ENCODE peak calls at places on chromosomes 2 and 18, in eight cellular contexts. V is colonic mucosa, T is IMR-90, D is Karpas-422, Q is astrocyte, E is upper lobe of right lung, S is mesenchymal stem cell, C is HCT116. M is an unnamed sample.

GRCh38 chr2:168640039-168640438 is 162.4 kb upstream of the NOSTRIN start:
- DNase-seq in V (no peak), T (no peak), D (no peak), Q (no peak), E (no peak), S (no peak), C (no peak), M (no peak)

GRCh38 chr2:151762694-151763093 is 28.4 kb upstream of the NEB start:
- DNase-seq in V (no peak), T (no peak), D (no peak), Q (no peak), E (no peak), S (no peak), C (no peak), M (no peak)

GRCh38 chr18:33854827-33855139 is 276.8 kb downstream of the ASXL3 start:
- DNase-seq in V (no peak), T (no peak), D (peak), Q (no peak), E (no peak), S (no peak), C (no peak), M (no peak)

GRCh38 chr2:241814571-241815476 is 5.8 kb downstream of the NEU4 start:
- DNase-seq in V (no peak), T (no peak), D (no peak), Q (no peak), E (peak), S (no peak), C (no peak), M (no peak)

GRCh38 chr2:72204156-72204781 is 56.6 kb upstream of the CYP26B1 start:
- DNase-seq in V (no peak), T (peak), D (no peak), Q (peak), E (no peak), S (peak), C (no peak), M (peak)

GRCh38 chr2:226934546-226935243 is 98.8 kb downstream of the RHBDD1 start:
- DNase-seq in V (no peak), T (no peak), D (no peak), Q (peak), E (no peak), S (no peak), C (no peak), M (no peak)

GRCh38 chr2:18117592-18117991 is 239.1 kb downstream of the KCNS3 start:
- DNase-seq in V (peak), T (peak), D (peak), Q (no peak), E (no peak), S (no peak), C (peak), M (peak)

GRCh38 chr2:20196053-20196880 is 28.7 kb downstream of the SDC1 start:
- DNase-seq in V (peak), T (no peak), D (no peak), Q (no peak), E (peak), S (no peak), C (no peak), M (no peak)

GRCh38 chr2:64338910-64339500 is 115.0 kb upstream of the LGALSL start:
- DNase-seq in V (no peak), T (no peak), D (no peak), Q (peak), E (no peak), S (peak), C (no peak), M (peak)

GRCh38 chr18:8908792-8909510 is 193.5 kb upstream of the NDUFV2 start:
- DNase-seq in V (no peak), T (no peak), D (peak), Q (no peak), E (no peak), S (no peak), C (no peak), M (no peak)

GRCh38 chr2:10175441-10175840 is 52.9 kb downstream of the RRM2 start:
- DNase-seq in V (no peak), T (no peak), D (no peak), Q (no peak), E (no peak), S (no peak), C (no peak), M (no peak)

GRCh38 chr2:170282851-170283250 is 104.9 kb downstream of the MYO3B start:
- DNase-seq in V (no peak), T (no peak), D (no peak), Q (no peak), E (no peak), S (no peak), C (no peak), M (no peak)

GRCh38 chr2:177579486-177580036 is 187.0 kb downstream of the AGPS start:
- DNase-seq in V (no peak), T (no peak), D (no peak), Q (no peak), E (no peak), S (no peak), C (no peak), M (no peak)

GRCh38 chr2:235061656-235062055 is 109.8 kb downstream of the SH3BP4 start:
- DNase-seq in V (no peak), T (no peak), D (no peak), Q (no peak), E (no peak), S (no peak), C (no peak), M (no peak)

GRCh38 chr2:197828464-197829135 is 24.2 kb downstream of the PLCL1 start:
- DNase-seq in V (no peak), T (no peak), D (no peak), Q (peak), E (no peak), S (no peak), C (no peak), M (no peak)

GRCh38 chr18:36481201-36481657 is 183.7 kb downstream of the FHOD3 start:
- DNase-seq in V (no peak), T (no peak), D (no peak), Q (no peak), E (no peak), S (no peak), C (no peak), M (no peak)

GRCh38 chr2:23566236-23567142 is 181.5 kb downstream of the KLHL29 start:
- DNase-seq in V (no peak), T (peak), D (peak), Q (no peak), E (no peak), S (peak), C (no peak), M (peak)

GRCh38 chr18:5414546-5414945 is 119.0 kb upstream of the ZBTB14 start:
- DNase-seq in V (no peak), T (no peak), D (no peak), Q (no peak), E (no peak), S (no peak), C (no peak), M (no peak)

GRCh38 chr18:57352271-57352701 is at the start of gene ST8SIA3:
- DNase-seq in V (no peak), T (no peak), D (no peak), Q (no peak), E (no peak), S (no peak), C (no peak), M (no peak)

GRCh38 chr2:69798909-69799526 is 30.4 kb upstream of the GMCL1 start:
- DNase-seq in V (no peak), T (peak), D (no peak), Q (peak), E (no peak), S (peak), C (no peak), M (no peak)

GRCh38 chr2:49003206-49003605 is 151.1 kb downstream of the FSHR start:
- DNase-seq in V (no peak), T (no peak), D (no peak), Q (peak), E (no peak), S (peak), C (no peak), M (peak)

GRCh38 chr2:73172963-73173362 is 29.4 kb upstream of the NOTO start:
- DNase-seq in V (no peak), T (peak), D (no peak), Q (peak), E (no peak), S (no peak), C (no peak), M (no peak)

GRCh38 chr2:150981826-150982225 is 279.8 kb downstream of the RBM43 start:
- DNase-seq in V (no peak), T (peak), D (no peak), Q (peak), E (no peak), S (peak), C (no peak), M (no peak)

GRCh38 chr18:74745658-74746403 is 148.2 kb downstream of the ZNF407 start:
- DNase-seq in V (no peak), T (peak), D (no peak), Q (peak), E (no peak), S (peak), C (peak), M (no peak)

GRCh38 chr18:79507546-79508480 is 112.1 kb downstream of the NFATC1 start:
- DNase-seq in V (peak), T (peak), D (no peak), Q (peak), E (peak), S (no peak), C (no peak), M (no peak)

GRCh38 chr2:70551156-70551555 is 2.5 kb downstream of the TGFA start:
- DNase-seq in V (no peak), T (no peak), D (no peak), Q (no peak), E (no peak), S (no peak), C (no peak), M (no peak)

GRCh38 chr2:64632855-64633819 is 20.6 kb downstream of the SERTAD2 start:
- DNase-seq in V (no peak), T (peak), D (no peak), Q (no peak), E (no peak), S (peak), C (no peak), M (no peak)

DNA sequence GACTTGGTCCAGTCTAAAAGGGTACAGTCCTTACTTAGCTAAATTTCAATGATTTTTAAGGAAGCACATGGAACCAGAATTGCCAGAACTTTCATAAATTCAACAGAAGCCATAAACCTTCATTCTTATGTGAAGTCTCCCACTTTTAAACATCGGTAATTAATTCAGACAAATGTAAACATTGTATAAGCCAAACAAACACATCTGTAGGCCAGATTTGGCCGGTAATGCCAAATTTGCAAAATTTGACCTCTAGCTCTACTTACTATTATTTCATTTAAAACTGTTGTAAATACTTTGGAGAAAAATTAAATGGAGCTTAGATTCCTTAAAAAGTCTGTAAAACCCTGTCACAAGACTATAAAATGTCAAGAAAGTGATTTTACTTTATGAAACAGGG is 83.2 kb upstream of the GALNT5 start:
- DNase-seq in V (no peak), T (peak), D (no peak), Q (no peak), E (no peak), S (no peak), C (no peak), M (no peak)
- H3K27ac ChIP-seq in V (peak), T (peak), D (no peak), Q (peak), E (no peak), S (peak), C (no peak), M (no peak)

DNA sequence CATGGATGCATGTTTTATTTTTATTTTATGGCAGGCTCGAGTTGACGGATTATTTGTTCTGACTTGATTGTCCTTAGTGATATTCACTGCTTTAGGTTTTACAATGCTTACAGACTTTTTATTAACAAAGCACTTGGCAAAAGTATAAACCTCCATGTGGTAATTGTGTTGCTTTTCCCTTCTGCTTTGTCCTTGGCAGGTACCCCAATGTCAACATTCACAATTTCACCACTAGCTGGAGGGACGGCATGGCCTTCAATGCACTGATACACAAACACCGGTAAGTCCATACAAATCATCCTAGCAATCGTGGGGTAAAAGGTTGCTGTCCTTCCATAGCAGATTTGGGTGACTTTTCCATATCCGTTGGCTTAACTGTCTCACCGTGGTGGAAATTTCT is 106.1 kb upstream of the EML6 start:
- DNase-seq in V (no peak), T (no peak), D (no peak), Q (no peak), E (no peak), S (no peak), C (no peak), M (no peak)
- H3K27ac ChIP-seq in V (no peak), T (no peak), D (no peak), Q (no peak), E (no peak), S (no peak), C (no peak), M (no peak)

GRCh38 chr2:221518937-221519635 is 53.0 kb downstream of the EPHA4 start:
- DNase-seq in V (peak), T (peak), D (no peak), Q (peak), E (no peak), S (no peak), C (no peak), M (no peak)
- H3K27ac ChIP-seq in V (peak), T (no peak), D (no peak), Q (peak), E (peak), S (no peak), C (no peak), M (peak)

DNA sequence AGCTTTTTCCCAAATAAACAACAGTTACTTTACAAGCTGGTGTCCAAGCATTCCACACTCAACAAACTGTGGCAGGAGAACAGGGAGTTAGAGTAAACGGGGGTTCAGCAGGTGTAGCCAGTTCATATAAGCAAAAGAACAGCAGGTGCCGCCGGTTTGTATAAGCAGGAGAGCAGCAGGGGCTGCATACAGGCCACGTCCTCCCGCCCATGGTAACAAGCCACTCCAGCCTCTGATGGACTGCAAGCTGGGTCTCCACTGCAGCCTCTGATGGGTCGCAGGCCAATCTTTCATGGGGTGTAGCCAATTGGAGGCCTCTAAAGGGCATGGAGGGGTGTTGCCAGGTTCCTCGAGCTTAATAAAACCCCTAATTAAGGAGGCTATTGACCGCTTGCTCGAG is 189.3 kb downstream of the ANKRD30B start:
- DNase-seq in V (peak), T (no peak), D (no peak), Q (no peak), E (no peak), S (no peak), C (no peak), M (no peak)
- H3K27ac ChIP-seq in V (peak), T (no peak), D (no peak), Q (no peak), E (no peak), S (no peak), C (no peak), M (no peak)

GRCh38 chr2:224135881-224136280 is 96.8 kb upstream of the SERPINE2 start:
- DNase-seq in V (no peak), T (no peak), D (no peak), Q (no peak), E (no peak), S (no peak), C (no peak), M (no peak)

GRCh38 chr2:224137208-224137607 is 98.1 kb upstream of the SERPINE2 start:
- DNase-seq in V (no peak), T (no peak), D (no peak), Q (no peak), E (no peak), S (no peak), C (no peak), M (no peak)

GRCh38 chr2:224134003-224134734 is 95.1 kb upstream of the SERPINE2 start:
- DNase-seq in V (no peak), T (no peak), D (no peak), Q (peak), E (no peak), S (no peak), C (no peak), M (no peak)

GRCh38 chr2:224136394-224136793 is 97.3 kb upstream of the SERPINE2 start:
- DNase-seq in V (no peak), T (no peak), D (no peak), Q (no peak), E (no peak), S (no peak), C (no peak), M (no peak)

DNA sequence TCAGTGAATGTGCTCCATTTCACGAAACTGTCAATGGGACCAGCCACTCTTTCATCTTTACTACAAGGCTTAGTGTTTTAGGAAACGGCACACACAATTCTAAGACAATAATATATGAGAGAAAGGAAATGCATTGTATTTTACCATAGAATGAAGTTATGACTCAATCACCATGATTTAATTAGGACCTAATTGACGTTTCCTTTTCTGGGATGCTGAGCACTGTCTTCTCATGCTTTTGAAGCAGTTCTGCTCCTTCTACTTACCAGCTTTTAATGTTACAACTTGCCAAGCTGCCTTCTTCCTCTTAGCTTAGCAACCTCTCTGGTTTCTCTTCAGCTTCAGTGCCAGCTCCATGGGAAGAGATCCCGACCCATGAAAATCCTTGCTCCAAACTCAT is 94.3 kb upstream of the SERPINE2 start:
- DNase-seq in V (no peak), T (no peak), D (no peak), Q (no peak), E (no peak), S (no peak), C (no peak), M (no peak)
- H3K27ac ChIP-seq in V (no peak), T (no peak), D (no peak), Q (no peak), E (no peak), S (no peak), C (no peak), M (no peak)

GRCh38 chr2:213148572-213149331 is 2.7 kb downstream of the IKZF2 start:
- DNase-seq in V (no peak), T (no peak), D (no peak), Q (no peak), E (no peak), S (no peak), C (no peak), M (no peak)
- H3K27ac ChIP-seq in V (no peak), T (no peak), D (no peak), Q (no peak), E (peak), S (no peak), C (no peak), M (no peak)

GRCh38 chr2:1754046-1754445 is 9.7 kb upstream of the PXDN start:
- DNase-seq in V (no peak), T (no peak), D (no peak), Q (no peak), E (no peak), S (no peak), C (no peak), M (no peak)

GRCh38 chr2:1752751-1753150 is 8.4 kb upstream of the PXDN start:
- DNase-seq in V (no peak), T (no peak), D (no peak), Q (no peak), E (peak), S (no peak), C (no peak), M (no peak)

GRCh38 chr2:1756456-1756855 is 12.1 kb upstream of the PXDN start:
- DNase-seq in V (no peak), T (no peak), D (no peak), Q (no peak), E (no peak), S (no peak), C (no peak), M (no peak)

GRCh38 chr2:1755436-1756191 is 11.3 kb upstream of the PXDN start:
- DNase-seq in V (peak), T (peak), D (no peak), Q (peak), E (no peak), S (peak), C (no peak), M (no peak)

DNA sequence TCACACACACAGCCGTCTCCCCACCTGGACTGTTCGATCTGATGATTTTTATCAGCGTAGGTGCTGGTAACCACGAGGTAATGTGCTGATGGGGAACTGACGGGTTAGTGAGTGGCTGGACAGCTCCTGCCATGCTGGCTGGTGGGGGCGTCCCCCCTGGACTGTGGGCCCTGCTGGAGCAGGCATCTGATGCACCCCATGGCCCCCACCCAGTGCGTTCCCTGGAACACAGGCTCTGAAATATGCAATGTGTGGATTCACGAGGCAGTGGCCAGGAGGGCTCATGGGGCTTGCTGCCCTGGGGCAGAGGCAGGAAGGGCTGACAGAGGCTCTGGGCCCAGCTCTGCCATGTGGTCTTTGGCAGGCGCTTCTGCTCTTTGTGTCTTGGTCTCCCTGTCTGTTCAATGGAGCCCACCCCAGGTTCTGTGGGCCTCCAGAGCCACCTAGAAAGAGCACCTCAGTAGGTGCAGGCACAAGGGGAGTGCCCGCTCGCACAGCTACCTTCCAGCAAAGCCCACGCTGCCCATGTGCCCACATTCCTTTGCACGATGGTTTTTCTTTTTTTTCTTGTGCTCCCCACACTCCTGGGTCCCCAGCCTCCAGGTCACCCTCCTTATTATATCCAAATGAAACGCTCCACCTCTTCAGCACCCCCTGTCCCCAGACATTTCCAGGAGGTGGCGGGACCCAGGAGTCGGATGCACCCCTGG is 10.3 kb upstream of the PXDN start:
- DNase-seq in V (no peak), T (no peak), D (no peak), Q (no peak), E (no peak), S (no peak), C (no peak), M (no peak)
- H3K27ac ChIP-seq in V (no peak), T (no peak), D (no peak), Q (no peak), E (no peak), S (no peak), C (no peak), M (no peak)

GRCh38 chr2:220220009-220220408 is 592.6 kb downstream of the SLC4A3 start:
- DNase-seq in V (no peak), T (no peak), D (no peak), Q (no peak), E (no peak), S (no peak), C (no peak), M (no peak)

GRCh38 chr2:220219371-220219770 is 591.9 kb downstream of the SLC4A3 start:
- DNase-seq in V (no peak), T (no peak), D (no peak), Q (no peak), E (no peak), S (no peak), C (no peak), M (no peak)

DNA sequence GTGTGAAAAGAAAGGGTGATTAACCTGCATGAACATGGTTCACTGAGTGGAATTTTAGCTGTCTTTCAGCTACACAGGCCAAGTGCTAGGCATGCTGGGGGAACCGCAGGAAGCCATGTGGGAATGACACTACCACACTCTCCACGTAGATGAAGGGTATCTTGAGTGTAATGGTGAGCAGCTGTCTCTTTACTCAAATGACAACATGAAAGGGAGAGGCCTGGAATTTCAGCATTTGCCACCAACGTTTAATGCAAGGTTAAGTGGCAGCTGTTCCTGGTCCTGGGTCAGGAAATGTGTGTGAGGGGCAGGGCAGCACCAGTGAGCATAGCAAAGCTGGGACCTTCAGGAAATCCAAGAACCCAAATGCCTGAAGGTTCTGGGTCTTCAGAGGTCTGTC is 588.4 kb downstream of the SLC4A3 start:
- DNase-seq in V (no peak), T (no peak), D (no peak), Q (no peak), E (no peak), S (no peak), C (no peak), M (peak)
- H3K27ac ChIP-seq in V (no peak), T (no peak), D (no peak), Q (no peak), E (no peak), S (no peak), C (no peak), M (peak)

M was measured in SJCRH30.